ENCODE peak calls at places on chromosomes 2 and 18, in four cellular contexts. N is K562, A is HepG2, G is GM12878. I is an unnamed sample.

GRCh38 chr18:76256897-76257500 is 238.0 kb downstream of the ZNF516 start:
- DNase-seq in N (no peak), A (peak), G (no peak), I (peak)

GRCh38 chr2:25043241-25043867 is 1.5 kb downstream of the EFR3B start:
- DNase-seq in N (no peak), A (no peak), G (no peak), I (peak)

GRCh38 chr2:192195548-192196418 is 1.1 kb upstream of the TMEFF2 start:
- DNase-seq in N (peak), A (no peak), G (no peak), I (peak)

GRCh38 chr2:240358080-240358479 is 77.4 kb upstream of the GPC1 start:
- DNase-seq in N (no peak), A (no peak), G (no peak), I (peak)

GRCh38 chr2:486381-486780 is 190.8 kb downstream of the TMEM18 start:
- DNase-seq in N (no peak), A (no peak), G (no peak), I (no peak)

GRCh38 chr2:144010096-144010495 is 509.8 kb downstream of the ZEB2 start:
- DNase-seq in N (no peak), A (no peak), G (no peak), I (no peak)

GRCh38 chr2:156182132-156182531 is 150.4 kb downstream of the NR4A2 start:
- DNase-seq in N (no peak), A (peak), G (no peak), I (no peak)

GRCh38 chr18:49094979-49095632 is 144.3 kb upstream of the SMAD7 start:
- DNase-seq in N (no peak), A (no peak), G (no peak), I (no peak)

GRCh38 chr2:132754867-132755472 is 85.0 kb upstream of the LYPD1 start:
- DNase-seq in N (no peak), A (no peak), G (no peak), I (no peak)

DNA sequence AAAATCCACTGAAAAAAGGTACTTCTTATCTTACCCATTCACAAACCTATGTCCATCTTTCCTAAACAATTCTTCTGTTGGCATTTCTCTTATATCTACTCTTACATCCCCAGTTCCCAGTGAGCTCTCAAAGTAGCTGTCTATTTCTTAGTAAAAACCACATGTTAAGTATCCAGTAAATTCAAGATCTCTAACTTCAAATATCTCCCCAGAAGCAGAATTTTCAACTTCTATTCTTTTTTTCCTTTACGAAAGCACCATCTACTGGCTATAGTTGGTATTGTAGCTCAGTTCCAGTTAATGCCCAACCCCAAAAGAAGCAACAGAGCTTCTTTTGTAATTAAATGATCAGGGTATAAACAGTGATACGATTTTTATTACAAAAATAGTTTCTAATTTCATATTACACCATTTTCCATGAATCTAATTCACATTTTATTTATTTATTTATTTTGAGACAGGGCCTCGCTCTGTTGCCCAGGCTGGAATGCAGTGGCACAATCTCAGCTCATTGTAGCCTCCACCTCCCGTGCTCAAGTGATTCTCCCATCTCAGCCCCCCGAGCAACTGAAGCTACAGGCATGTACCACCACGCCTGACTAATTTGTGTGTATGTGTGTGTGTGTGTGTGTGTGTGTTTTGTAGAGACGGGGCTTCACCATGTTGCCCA is 28.5 kb downstream of the HRH4 start:
- DNase-seq in N (peak), A (peak), G (peak), I (no peak)
- TF ChIP-seq CBFB in N (no peak), A (no peak), G (no peak), I (no peak)

GRCh38 chr2:219306047-219306446 is 3.2 kb downstream of the PTPRN start:
- DNase-seq in N (no peak), A (no peak), G (no peak), I (no peak)

GRCh38 chr2:219309278-219309677 is at the start of gene PTPRN:
- DNase-seq in N (no peak), A (no peak), G (no peak), I (peak)

GRCh38 chr2:219304223-219304622 is 5.0 kb downstream of the PTPRN start:
- DNase-seq in N (no peak), A (no peak), G (no peak), I (no peak)

GRCh38 chr2:219302412-219302968 is 6.7 kb downstream of the PTPRN start:
- DNase-seq in N (no peak), A (no peak), G (no peak), I (no peak)

DNA sequence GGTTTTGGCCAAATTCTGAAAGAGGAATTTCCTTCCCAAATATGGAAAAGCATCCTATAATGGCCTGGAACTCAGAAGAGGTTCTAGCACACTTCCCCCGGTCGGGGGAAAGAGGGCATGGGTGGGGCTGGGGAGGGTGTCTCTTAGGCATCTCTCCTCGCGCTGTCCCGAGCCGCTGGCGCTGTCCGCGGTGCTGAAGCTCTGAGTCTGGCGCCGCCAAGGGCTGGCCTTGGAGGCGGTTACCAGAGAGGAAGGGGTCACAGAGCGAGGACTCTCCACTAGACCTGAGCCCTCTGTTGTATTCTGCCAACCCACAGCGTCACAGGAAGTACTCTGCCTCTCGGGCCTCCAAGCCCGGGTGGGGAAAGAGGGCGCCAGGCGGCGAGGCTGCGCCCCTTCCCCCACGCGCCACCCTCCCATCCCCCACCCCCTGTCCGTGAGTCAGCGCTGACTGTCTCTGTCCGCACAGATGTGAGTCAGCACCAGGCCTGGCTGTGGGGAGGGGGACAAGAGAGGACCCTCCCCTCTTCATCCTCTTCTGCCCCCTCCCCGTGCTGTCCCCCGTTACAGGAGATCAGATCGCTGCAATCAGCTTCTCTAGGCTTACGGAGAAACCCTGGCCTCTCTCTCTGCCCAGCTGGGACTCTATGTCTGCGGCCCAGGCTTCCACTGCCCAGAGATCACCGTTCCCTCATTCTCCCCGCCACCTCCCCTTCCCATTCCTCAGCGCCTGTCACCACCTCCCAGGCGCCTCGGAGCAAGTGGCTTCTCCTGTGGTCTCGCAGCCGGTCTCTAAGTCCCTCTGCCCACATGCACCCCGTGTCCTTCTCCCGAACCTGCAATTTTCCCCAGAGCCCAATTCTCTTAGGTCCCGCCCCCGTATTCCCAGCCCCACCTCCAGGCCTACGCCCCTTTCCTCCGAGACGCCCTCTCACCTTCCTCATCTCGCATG is 783 bp downstream of the PTPRN start:
- DNase-seq in N (peak), A (peak), G (no peak), I (peak)
- TF ChIP-seq CTCF in N (no peak), A (peak), G (no peak), I (no peak)

GRCh38 chr2:37417321-37417720 is 72.9 kb downstream of the QPCT start:
- DNase-seq in N (no peak), A (no peak), G (no peak), I (no peak)
- TF ChIP-seq CBFB in N (no peak), A (no peak), G (no peak), I (no peak)

GRCh38 chr18:79405019-79405780 is 9.5 kb downstream of the NFATC1 start:
- DNase-seq in N (no peak), A (no peak), G (no peak), I (no peak)
- TF ChIP-seq CTCF in N (no peak), A (no peak), G (no peak), I (no peak)

DNA sequence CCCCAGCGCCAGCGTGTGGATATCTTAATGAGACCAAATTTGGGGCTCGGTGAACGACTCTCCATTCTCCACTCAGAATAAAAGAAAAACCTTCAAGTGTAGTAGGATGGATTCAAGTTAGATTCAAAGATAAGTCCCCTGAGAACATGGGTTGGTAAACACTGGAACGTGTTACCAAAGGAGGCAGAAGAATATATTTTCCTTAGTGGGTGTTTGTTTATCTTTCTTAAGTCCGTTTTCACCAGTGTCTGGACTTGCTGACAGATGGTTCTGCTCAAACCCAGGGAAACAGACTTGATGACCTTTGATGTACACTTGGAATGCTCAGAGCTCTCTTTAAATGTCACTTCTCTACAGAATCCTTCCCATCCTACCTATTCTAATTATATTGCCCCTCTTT is 310.3 kb upstream of the ZNF521 start:
- DNase-seq in N (no peak), A (no peak), G (no peak), I (no peak)
- TF ChIP-seq CBFB in N (no peak), A (no peak), G (no peak), I (no peak)

GRCh38 chr18:58370096-58370495 is 258.8 kb downstream of the ALPK2 start:
- DNase-seq in N (no peak), A (no peak), G (no peak), I (no peak)
- TF ChIP-seq CTCF in N (no peak), A (no peak), G (no peak), I (no peak)

I was measured in WTC11.